ENCODE peak calls at places on chromosomes 4 and X, in ten cellular contexts. One of them, this sample, is unnamed.

GRCh38 chr4:185115827-185116232 is 27.2 kb upstream of the SLC25A4 start:
- DNase-seq in neural crest cell: peak; percentile 28
- DNase-seq in lower lobe of right lung: no peak
- DNase-seq in T follicular helper cell: no peak
- DNase-seq in islet precursor cell: peak; percentile 96
- DNase-seq in stimulated activated CD8-positive, alpha-beta memory T cell treated with anti-CD3 and anti-CD28 coated beads, Interleukin-12 subunit alpha, Interleukin-12 subunit beta, amount 100 ng/mL, for 4 hours: no peak
- DNase-seq in kidney glomerular epithelial cell: peak; percentile 92
- DNase-seq in NCI-H146: peak; percentile 26
- DNase-seq in NCI-H774: no peak
- DNase-seq in fibroblast of lung: peak; percentile 99
- DNase-seq in this sample: no peak

GRCh38 chrX:12814434-12814833 is 23.2 kb downstream of the PRPS2 start:
- DNase-seq in kidney glomerular epithelial cell: no peak
- DNase-seq in lower lobe of right lung: no peak
- DNase-seq in neural crest cell: peak; percentile 28
- DNase-seq in stimulated activated CD8-positive, alpha-beta memory T cell treated with anti-CD3 and anti-CD28 coated beads, Interleukin-12 subunit alpha, Interleukin-12 subunit beta, amount 100 ng/mL, for 4 hours: no peak
- DNase-seq in T follicular helper cell: peak; percentile 37
- DNase-seq in NCI-H146: no peak
- DNase-seq in fibroblast of lung: peak; percentile 64
- DNase-seq in NCI-H774: no peak
- DNase-seq in islet precursor cell: peak; percentile 64
- DNase-seq in this sample: peak; percentile 79

GRCh38 chr4:74367656-74368055 is 2.7 kb downstream of the EREG start:
- DNase-seq in NCI-H146: no peak
- DNase-seq in neural crest cell: no peak
- DNase-seq in stimulated activated CD8-positive, alpha-beta memory T cell treated with anti-CD3 and anti-CD28 coated beads, Interleukin-12 subunit alpha, Interleukin-12 subunit beta, amount 100 ng/mL, for 4 hours: no peak
- DNase-seq in islet precursor cell: no peak
- DNase-seq in fibroblast of lung: no peak
- DNase-seq in lower lobe of right lung: no peak
- DNase-seq in kidney glomerular epithelial cell: no peak
- DNase-seq in NCI-H774: no peak
- DNase-seq in T follicular helper cell: no peak
- DNase-seq in this sample: peak; percentile 69

GRCh38 chr4:6857009-6857882 is 52.4 kb upstream of the TBC1D14 start:
- DNase-seq in fibroblast of lung: no peak
- DNase-seq in T follicular helper cell: no peak
- DNase-seq in NCI-H774: no peak
- DNase-seq in neural crest cell: no peak
- DNase-seq in stimulated activated CD8-positive, alpha-beta memory T cell treated with anti-CD3 and anti-CD28 coated beads, Interleukin-12 subunit alpha, Interleukin-12 subunit beta, amount 100 ng/mL, for 4 hours: no peak
- DNase-seq in NCI-H146: no peak
- DNase-seq in islet precursor cell: no peak
- DNase-seq in lower lobe of right lung: no peak
- DNase-seq in kidney glomerular epithelial cell: no peak
- DNase-seq in this sample: no peak

GRCh38 chr4:7674706-7675105 is 240.0 kb upstream of the PSAPL1 start:
- DNase-seq in T follicular helper cell: no peak
- DNase-seq in fibroblast of lung: no peak
- DNase-seq in stimulated activated CD8-positive, alpha-beta memory T cell treated with anti-CD3 and anti-CD28 coated beads, Interleukin-12 subunit alpha, Interleukin-12 subunit beta, amount 100 ng/mL, for 4 hours: no peak
- DNase-seq in neural crest cell: no peak
- DNase-seq in NCI-H146: no peak
- DNase-seq in lower lobe of right lung: no peak
- DNase-seq in NCI-H774: no peak
- DNase-seq in islet precursor cell: no peak
- DNase-seq in kidney glomerular epithelial cell: no peak
- DNase-seq in this sample: no peak

GRCh38 chr4:15037923-15038541 is 35.8 kb downstream of the CPEB2 start:
- DNase-seq in NCI-H146: no peak
- DNase-seq in islet precursor cell: no peak
- DNase-seq in neural crest cell: no peak
- DNase-seq in fibroblast of lung: no peak
- DNase-seq in lower lobe of right lung: no peak
- DNase-seq in NCI-H774: no peak
- DNase-seq in T follicular helper cell: no peak
- DNase-seq in stimulated activated CD8-positive, alpha-beta memory T cell treated with anti-CD3 and anti-CD28 coated beads, Interleukin-12 subunit alpha, Interleukin-12 subunit beta, amount 100 ng/mL, for 4 hours: no peak
- DNase-seq in kidney glomerular epithelial cell: no peak
- DNase-seq in this sample: no peak

GRCh38 chr4:145805490-145805889 is 125.5 kb downstream of the C4orf51 start:
- DNase-seq in islet precursor cell: peak; percentile 98
- DNase-seq in NCI-H146: no peak
- DNase-seq in neural crest cell: no peak
- DNase-seq in NCI-H774: no peak
- DNase-seq in T follicular helper cell: no peak
- DNase-seq in lower lobe of right lung: no peak
- DNase-seq in kidney glomerular epithelial cell: peak; percentile 49
- DNase-seq in fibroblast of lung: no peak
- DNase-seq in stimulated activated CD8-positive, alpha-beta memory T cell treated with anti-CD3 and anti-CD28 coated beads, Interleukin-12 subunit alpha, Interleukin-12 subunit beta, amount 100 ng/mL, for 4 hours: no peak
- DNase-seq in this sample: no peak

GRCh38 chrX:138763761-138764160 is 52.2 kb upstream of the FGF13 start:
- DNase-seq in stimulated activated CD8-positive, alpha-beta memory T cell treated with anti-CD3 and anti-CD28 coated beads, Interleukin-12 subunit alpha, Interleukin-12 subunit beta, amount 100 ng/mL, for 4 hours: no peak
- DNase-seq in fibroblast of lung: no peak
- DNase-seq in T follicular helper cell: no peak
- DNase-seq in NCI-H146: no peak
- DNase-seq in islet precursor cell: no peak
- DNase-seq in lower lobe of right lung: no peak
- DNase-seq in NCI-H774: no peak
- DNase-seq in neural crest cell: no peak
- DNase-seq in kidney glomerular epithelial cell: no peak
- DNase-seq in this sample: no peak

GRCh38 chr4:145061325-145061920 is 36.6 kb downstream of the ANAPC10 start:
- DNase-seq in NCI-H146: peak; percentile 12
- DNase-seq in T follicular helper cell: no peak
- DNase-seq in kidney glomerular epithelial cell: peak; percentile 63
- DNase-seq in islet precursor cell: no peak
- DNase-seq in fibroblast of lung: peak; percentile 81
- DNase-seq in stimulated activated CD8-positive, alpha-beta memory T cell treated with anti-CD3 and anti-CD28 coated beads, Interleukin-12 subunit alpha, Interleukin-12 subunit beta, amount 100 ng/mL, for 4 hours: no peak
- DNase-seq in neural crest cell: no peak
- DNase-seq in NCI-H774: no peak
- DNase-seq in lower lobe of right lung: no peak
- DNase-seq in this sample: peak; percentile 77

GRCh38 chr4:85824166-85824945 is 349.4 kb downstream of the ARHGAP24 start:
- DNase-seq in NCI-H774: no peak
- DNase-seq in T follicular helper cell: no peak
- DNase-seq in lower lobe of right lung: no peak
- DNase-seq in neural crest cell: no peak
- DNase-seq in fibroblast of lung: no peak
- DNase-seq in NCI-H146: no peak
- DNase-seq in kidney glomerular epithelial cell: no peak
- DNase-seq in islet precursor cell: no peak
- DNase-seq in stimulated activated CD8-positive, alpha-beta memory T cell treated with anti-CD3 and anti-CD28 coated beads, Interleukin-12 subunit alpha, Interleukin-12 subunit beta, amount 100 ng/mL, for 4 hours: no peak
- DNase-seq in this sample: no peak

GRCh38 chrX:45668686-45669443 is 468.2 kb upstream of the DIPK2B start:
- DNase-seq in kidney glomerular epithelial cell: peak; percentile 48
- DNase-seq in NCI-H146: no peak
- DNase-seq in islet precursor cell: no peak
- DNase-seq in NCI-H774: no peak
- DNase-seq in stimulated activated CD8-positive, alpha-beta memory T cell treated with anti-CD3 and anti-CD28 coated beads, Interleukin-12 subunit alpha, Interleukin-12 subunit beta, amount 100 ng/mL, for 4 hours: no peak
- DNase-seq in T follicular helper cell: no peak
- DNase-seq in neural crest cell: no peak
- DNase-seq in lower lobe of right lung: no peak
- DNase-seq in fibroblast of lung: peak; percentile 88
- DNase-seq in this sample: peak; percentile 81

GRCh38 chrX:15204130-15204751 is 65.6 kb downstream of the ASB9 start:
- DNase-seq in NCI-H146: no peak
- DNase-seq in T follicular helper cell: no peak
- DNase-seq in kidney glomerular epithelial cell: no peak
- DNase-seq in NCI-H774: no peak
- DNase-seq in stimulated activated CD8-positive, alpha-beta memory T cell treated with anti-CD3 and anti-CD28 coated beads, Interleukin-12 subunit alpha, Interleukin-12 subunit beta, amount 100 ng/mL, for 4 hours: no peak
- DNase-seq in lower lobe of right lung: no peak
- DNase-seq in islet precursor cell: no peak
- DNase-seq in fibroblast of lung: no peak
- DNase-seq in neural crest cell: no peak
- DNase-seq in this sample: no peak

GRCh38 chrX:11143931-11144678 is 33.0 kb downstream of the HCCS start:
- DNase-seq in stimulated activated CD8-positive, alpha-beta memory T cell treated with anti-CD3 and anti-CD28 coated beads, Interleukin-12 subunit alpha, Interleukin-12 subunit beta, amount 100 ng/mL, for 4 hours: no peak
- DNase-seq in lower lobe of right lung: no peak
- DNase-seq in fibroblast of lung: peak; percentile 82
- DNase-seq in T follicular helper cell: peak; percentile 27
- DNase-seq in NCI-H774: peak; percentile 52
- DNase-seq in kidney glomerular epithelial cell: peak; percentile 58
- DNase-seq in NCI-H146: peak; percentile 80
- DNase-seq in neural crest cell: peak; percentile 53
- DNase-seq in islet precursor cell: peak; percentile 68
- DNase-seq in this sample: peak; percentile 91

GRCh38 chrX:80282535-80282934 is 137.7 kb upstream of the TENT5D start:
- DNase-seq in NCI-H146: no peak
- DNase-seq in fibroblast of lung: no peak
- DNase-seq in stimulated activated CD8-positive, alpha-beta memory T cell treated with anti-CD3 and anti-CD28 coated beads, Interleukin-12 subunit alpha, Interleukin-12 subunit beta, amount 100 ng/mL, for 4 hours: no peak
- DNase-seq in neural crest cell: no peak
- DNase-seq in T follicular helper cell: no peak
- DNase-seq in islet precursor cell: no peak
- DNase-seq in kidney glomerular epithelial cell: no peak
- DNase-seq in NCI-H774: no peak
- DNase-seq in lower lobe of right lung: no peak
- DNase-seq in this sample: peak; percentile 25

GRCh38 chr4:144787365-144788263 is 141.7 kb downstream of the HHIP start:
- DNase-seq in NCI-H146: peak; percentile 12
- DNase-seq in islet precursor cell: no peak
- DNase-seq in kidney glomerular epithelial cell: peak; percentile 40
- DNase-seq in fibroblast of lung: peak; percentile 67
- DNase-seq in stimulated activated CD8-positive, alpha-beta memory T cell treated with anti-CD3 and anti-CD28 coated beads, Interleukin-12 subunit alpha, Interleukin-12 subunit beta, amount 100 ng/mL, for 4 hours: no peak
- DNase-seq in lower lobe of right lung: no peak
- DNase-seq in T follicular helper cell: no peak
- DNase-seq in NCI-H774: no peak
- DNase-seq in neural crest cell: no peak
- DNase-seq in this sample: peak; percentile 62

GRCh38 chr4:106628616-106629606 is 260.3 kb upstream of the GIMD1 start:
- DNase-seq in stimulated activated CD8-positive, alpha-beta memory T cell treated with anti-CD3 and anti-CD28 coated beads, Interleukin-12 subunit alpha, Interleukin-12 subunit beta, amount 100 ng/mL, for 4 hours: no peak
- DNase-seq in lower lobe of right lung: no peak
- DNase-seq in islet precursor cell: no peak
- DNase-seq in NCI-H774: no peak
- DNase-seq in fibroblast of lung: no peak
- DNase-seq in NCI-H146: no peak
- DNase-seq in neural crest cell: no peak
- DNase-seq in T follicular helper cell: no peak
- DNase-seq in kidney glomerular epithelial cell: no peak
- DNase-seq in this sample: no peak

GRCh38 chrX:132738951-132739350 is 219.5 kb downstream of the HS6ST2 start:
- DNase-seq in fibroblast of lung: no peak
- DNase-seq in neural crest cell: no peak
- DNase-seq in stimulated activated CD8-positive, alpha-beta memory T cell treated with anti-CD3 and anti-CD28 coated beads, Interleukin-12 subunit alpha, Interleukin-12 subunit beta, amount 100 ng/mL, for 4 hours: no peak
- DNase-seq in NCI-H774: no peak
- DNase-seq in T follicular helper cell: no peak
- DNase-seq in kidney glomerular epithelial cell: no peak
- DNase-seq in NCI-H146: no peak
- DNase-seq in islet precursor cell: peak; percentile 75
- DNase-seq in lower lobe of right lung: no peak
- DNase-seq in this sample: no peak

GRCh38 chrX:53249387-53250042 is 24.5 kb upstream of the KDM5C start:
- DNase-seq in neural crest cell: no peak
- DNase-seq in NCI-H146: no peak
- DNase-seq in T follicular helper cell: no peak
- DNase-seq in NCI-H774: no peak
- DNase-seq in fibroblast of lung: no peak
- DNase-seq in stimulated activated CD8-positive, alpha-beta memory T cell treated with anti-CD3 and anti-CD28 coated beads, Interleukin-12 subunit alpha, Interleukin-12 subunit beta, amount 100 ng/mL, for 4 hours: no peak
- DNase-seq in kidney glomerular epithelial cell: no peak
- DNase-seq in islet precursor cell: no peak
- DNase-seq in lower lobe of right lung: no peak
- DNase-seq in this sample: peak; percentile 44

GRCh38 chr4:114180481-114180880 is 201.0 kb upstream of the ARSJ start:
- DNase-seq in stimulated activated CD8-positive, alpha-beta memory T cell treated with anti-CD3 and anti-CD28 coated beads, Interleukin-12 subunit alpha, Interleukin-12 subunit beta, amount 100 ng/mL, for 4 hours: peak; percentile 13
- DNase-seq in NCI-H774: no peak
- DNase-seq in lower lobe of right lung: no peak
- DNase-seq in neural crest cell: peak; percentile 35
- DNase-seq in T follicular helper cell: peak; percentile 4
- DNase-seq in NCI-H146: peak; percentile 1
- DNase-seq in fibroblast of lung: peak; percentile 85
- DNase-seq in islet precursor cell: peak; percentile 80
- DNase-seq in kidney glomerular epithelial cell: peak; percentile 51
- DNase-seq in this sample: peak; percentile 70

GRCh38 chr4:72171761-72172160 is 140.0 kb downstream of the NPFFR2 start:
- DNase-seq in fibroblast of lung: no peak
- DNase-seq in stimulated activated CD8-positive, alpha-beta memory T cell treated with anti-CD3 and anti-CD28 coated beads, Interleukin-12 subunit alpha, Interleukin-12 subunit beta, amount 100 ng/mL, for 4 hours: no peak
- DNase-seq in NCI-H774: no peak
- DNase-seq in islet precursor cell: no peak
- DNase-seq in NCI-H146: no peak
- DNase-seq in T follicular helper cell: no peak
- DNase-seq in neural crest cell: no peak
- DNase-seq in kidney glomerular epithelial cell: no peak
- DNase-seq in lower lobe of right lung: no peak
- DNase-seq in this sample: no peak

GRCh38 chrX:16567681-16568080 is 82.3 kb upstream of the S100G start:
- DNase-seq in kidney glomerular epithelial cell: no peak
- DNase-seq in stimulated activated CD8-positive, alpha-beta memory T cell treated with anti-CD3 and anti-CD28 coated beads, Interleukin-12 subunit alpha, Interleukin-12 subunit beta, amount 100 ng/mL, for 4 hours: no peak
- DNase-seq in neural crest cell: no peak
- DNase-seq in fibroblast of lung: no peak
- DNase-seq in NCI-H774: no peak
- DNase-seq in T follicular helper cell: no peak
- DNase-seq in islet precursor cell: no peak
- DNase-seq in NCI-H146: no peak
- DNase-seq in lower lobe of right lung: no peak
- DNase-seq in this sample: no peak

GRCh38 chrX:151789179-151789800 is 54.7 kb downstream of the CNGA2 start:
- DNase-seq in kidney glomerular epithelial cell: no peak
- DNase-seq in T follicular helper cell: no peak
- DNase-seq in stimulated activated CD8-positive, alpha-beta memory T cell treated with anti-CD3 and anti-CD28 coated beads, Interleukin-12 subunit alpha, Interleukin-12 subunit beta, amount 100 ng/mL, for 4 hours: no peak
- DNase-seq in neural crest cell: no peak
- DNase-seq in NCI-H146: no peak
- DNase-seq in fibroblast of lung: peak; percentile 52
- DNase-seq in NCI-H774: no peak
- DNase-seq in lower lobe of right lung: no peak
- DNase-seq in islet precursor cell: no peak
- DNase-seq in this sample: peak; percentile 63

GRCh38 chr4:57044279-57044678 is 65.6 kb downstream of the POLR2B start:
- DNase-seq in neural crest cell: no peak
- DNase-seq in lower lobe of right lung: no peak
- DNase-seq in T follicular helper cell: no peak
- DNase-seq in NCI-H774: no peak
- DNase-seq in fibroblast of lung: peak; percentile 24
- DNase-seq in NCI-H146: no peak
- DNase-seq in stimulated activated CD8-positive, alpha-beta memory T cell treated with anti-CD3 and anti-CD28 coated beads, Interleukin-12 subunit alpha, Interleukin-12 subunit beta, amount 100 ng/mL, for 4 hours: no peak
- DNase-seq in kidney glomerular epithelial cell: no peak
- DNase-seq in islet precursor cell: no peak
- DNase-seq in this sample: no peak

GRCh38 chr4:60619531-60620305 is 580.4 kb upstream of the ADGRL3 start:
- DNase-seq in islet precursor cell: no peak
- DNase-seq in NCI-H774: no peak
- DNase-seq in lower lobe of right lung: no peak
- DNase-seq in T follicular helper cell: no peak
- DNase-seq in kidney glomerular epithelial cell: no peak
- DNase-seq in stimulated activated CD8-positive, alpha-beta memory T cell treated with anti-CD3 and anti-CD28 coated beads, Interleukin-12 subunit alpha, Interleukin-12 subunit beta, amount 100 ng/mL, for 4 hours: no peak
- DNase-seq in NCI-H146: no peak
- DNase-seq in neural crest cell: no peak
- DNase-seq in fibroblast of lung: no peak
- DNase-seq in this sample: no peak